ENCODE peak calls at places on chromosome 4, in five cellular contexts. T is right atrium auricular region; X is stimulated activated CD4-positive, alpha-beta T cell treated with anti-CD3 and anti-CD28 coated beads, TNF-alpha, amount 100 ng/mL, for 4 hours; L is left lung; Z is NCI-H1092 treated with DMSO at 0.1 percent for 48 hours. O is an unnamed sample.

GRCh38 chr4:4842476-4843441 is 16.7 kb upstream of the MSX1 start:
- DNase-seq in T (no peak), X (no peak), L (no peak), Z (no peak), O (no peak)

GRCh38 chr4:105496899-105497298 is 23.0 kb upstream of the PPA2 start:
- DNase-seq in T (no peak), X (no peak), L (no peak), Z (peak), O (no peak)

GRCh38 chr4:30920043-30920442 is 199.9 kb downstream of the PCDH7 start:
- DNase-seq in T (no peak), X (no peak), L (no peak), Z (no peak), O (no peak)

GRCh38 chr4:73885570-73886230 is 16.5 kb downstream of the CXCL1 start:
- DNase-seq in T (no peak), X (no peak), L (no peak), Z (no peak), O (no peak)

GRCh38 chr4:132709024-132709423 is 440.1 kb upstream of the PCDH10 start:
- DNase-seq in T (no peak), X (no peak), L (no peak), Z (no peak), O (no peak)

GRCh38 chr4:159455675-159456235 is 352.9 kb downstream of the RAPGEF2 start:
- DNase-seq in T (no peak), X (no peak), L (no peak), Z (peak), O (peak)

GRCh38 chr4:145618210-145618911 is 824 bp upstream of the MMAA start:
- DNase-seq in T (no peak), X (no peak), L (no peak), Z (peak), O (no peak)

GRCh38 chr4:100848865-100849264 is 331.0 kb upstream of the EMCN start:
- DNase-seq in T (no peak), X (no peak), L (no peak), Z (no peak), O (no peak)

GRCh38 chr4:150236626-150237025 is 158.4 kb downstream of the DCLK2 start:
- DNase-seq in T (no peak), X (no peak), L (no peak), Z (no peak), O (peak)

GRCh38 chr4:4323705-4324534 is 33.9 kb downstream of the ZBTB49 start:
- DNase-seq in T (no peak), X (no peak), L (no peak), Z (no peak), O (peak)

GRCh38 chr4:25057299-25057698 is 26.6 kb upstream of the LGI2 start:
- DNase-seq in T (no peak), X (no peak), L (no peak), Z (no peak), O (no peak)

GRCh38 chr4:141389649-141390048 is 169.0 kb downstream of the ZNF330 start:
- DNase-seq in T (no peak), X (no peak), L (no peak), Z (no peak), O (peak)

GRCh38 chr4:135371137-135371536 is 1169.5 kb upstream of the PABPC4L start:
- DNase-seq in T (no peak), X (no peak), L (no peak), Z (peak), O (no peak)

GRCh38 chr4:90597927-90598326 is 470.7 kb downstream of the CCSER1 start:
- DNase-seq in T (no peak), X (no peak), L (no peak), Z (no peak), O (no peak)

GRCh38 chr4:89834486-89835209 is 2.3 kb downstream of the SNCA start:
- DNase-seq in T (no peak), X (no peak), L (no peak), Z (no peak), O (no peak)

GRCh38 chr4:155667538-155668511 is 1.2 kb downstream of the GUCY1A1 start:
- DNase-seq in T (peak), X (no peak), L (peak), Z (no peak), O (peak)

GRCh38 chr4:127604949-127605709 is 27.6 kb upstream of the INTU start:
- DNase-seq in T (no peak), X (no peak), L (no peak), Z (peak), O (peak)

GRCh38 chr4:59712474-59712873 is 1487.7 kb upstream of the ADGRL3 start:
- DNase-seq in T (no peak), X (no peak), L (no peak), Z (no peak), O (no peak)

GRCh38 chr4:53089940-53090729 is 228.0 kb downstream of the RASL11B start:
- DNase-seq in T (no peak), X (no peak), L (no peak), Z (no peak), O (no peak)

GRCh38 chr4:7140692-7141069 is 51.7 kb upstream of the SORCS2 start:
- DNase-seq in T (no peak), X (no peak), L (no peak), Z (no peak), O (no peak)

GRCh38 chr4:87823741-87824140 is 9.0 kb upstream of the MEPE start:
- DNase-seq in T (no peak), X (no peak), L (no peak), Z (no peak), O (no peak)

GRCh38 chr4:177235026-177235425 is 74.6 kb upstream of the NEIL3 start:
- DNase-seq in T (no peak), X (no peak), L (no peak), Z (no peak), O (peak)

GRCh38 chr4:128379860-128380259 is 92.2 kb upstream of the PGRMC2 start:
- DNase-seq in T (no peak), X (no peak), L (no peak), Z (no peak), O (peak)

GRCh38 chr4:6035786-6036185 is 17.6 kb upstream of the C4orf50 start:
- DNase-seq in T (no peak), X (no peak), L (no peak), Z (no peak), O (no peak)

GRCh38 chr4:19375405-19375804 is 876.3 kb upstream of the SLIT2 start:
- DNase-seq in T (no peak), X (no peak), L (no peak), Z (no peak), O (no peak)

GRCh38 chr4:68869274-68869773 is 53.5 kb downstream of the UGT2B10 start:
- DNase-seq in T (no peak), X (no peak), L (no peak), Z (no peak), O (no peak)

GRCh38 chr4:4204401-4204745 is 22.4 kb downstream of the OTOP1 start:
- DNase-seq in T (no peak), X (no peak), L (no peak), Z (no peak), O (no peak)

GRCh38 chr4:45803994-45804393 is 319.9 kb downstream of the GABRG1 start:
- DNase-seq in T (no peak), X (no peak), L (no peak), Z (no peak), O (no peak)

O was measured in IMR-90.